ENCODE peak calls at places on chromosomes 4 and X, in eight cellular contexts. O is Panc1, Q is right atrium auricular region, B is upper lobe of left lung, U is adrenal gland, D is stomach, F is PC-9, L is esophagus squamous epithelium. K is an unnamed sample. For H3K4me1, the result is how much of the 10 kb centered on the place peaks cover.

GRCh38 chrX:150486011-150486410 is 82.4 kb upstream of the MTM1 start:
- DNase-seq in O (peak), Q (no peak), B (no peak), U (peak), D (peak), F (peak), L (no peak), K (no peak)

GRCh38 chrX:17081535-17081934 is 135.1 kb downstream of the REPS2 start:
- DNase-seq in O (no peak), Q (no peak), B (no peak), U (no peak), D (no peak), F (no peak), L (no peak), K (no peak)

GRCh38 chr4:2006956-2007653 is 1.7 kb downstream of the NELFA start:
- DNase-seq in O (no peak), Q (no peak), B (no peak), U (peak), D (no peak), F (no peak), L (no peak), K (no peak)

GRCh38 chr4:23234716-23235115 is 542.0 kb downstream of the GBA3 start:
- DNase-seq in O (no peak), Q (no peak), B (no peak), U (no peak), D (no peak), F (no peak), L (no peak), K (no peak)

GRCh38 chr4:2637956-2638552 is 101.6 kb downstream of the FAM193A start:
- DNase-seq in O (no peak), Q (no peak), B (no peak), U (no peak), D (peak), F (no peak), L (no peak), K (no peak)

GRCh38 chrX:131985526-131986049 is 37.5 kb upstream of the STK26 start:
- DNase-seq in O (no peak), Q (no peak), B (no peak), U (no peak), D (no peak), F (no peak), L (no peak), K (no peak)

GRCh38 chr4:147780137-147780777 is 48.4 kb downstream of the ARHGAP10 start:
- DNase-seq in O (no peak), Q (no peak), B (no peak), U (no peak), D (no peak), F (no peak), L (no peak), K (peak)

GRCh38 chr4:97910005-97910404 is 233.3 kb downstream of the STPG2 start:
- DNase-seq in O (no peak), Q (no peak), B (no peak), U (no peak), D (no peak), F (no peak), L (no peak), K (no peak)

GRCh38 chr4:84482564-84483563 is 16.2 kb downstream of the NKX6-1 start:
- DNase-seq in O (no peak), Q (no peak), B (peak), U (no peak), D (no peak), F (no peak), L (no peak), K (no peak)

GRCh38 chr4:153393397-153393796 is 48.9 kb downstream of the MND1 start:
- DNase-seq in O (no peak), Q (no peak), B (no peak), U (peak), D (no peak), F (no peak), L (no peak), K (no peak)

DNA sequence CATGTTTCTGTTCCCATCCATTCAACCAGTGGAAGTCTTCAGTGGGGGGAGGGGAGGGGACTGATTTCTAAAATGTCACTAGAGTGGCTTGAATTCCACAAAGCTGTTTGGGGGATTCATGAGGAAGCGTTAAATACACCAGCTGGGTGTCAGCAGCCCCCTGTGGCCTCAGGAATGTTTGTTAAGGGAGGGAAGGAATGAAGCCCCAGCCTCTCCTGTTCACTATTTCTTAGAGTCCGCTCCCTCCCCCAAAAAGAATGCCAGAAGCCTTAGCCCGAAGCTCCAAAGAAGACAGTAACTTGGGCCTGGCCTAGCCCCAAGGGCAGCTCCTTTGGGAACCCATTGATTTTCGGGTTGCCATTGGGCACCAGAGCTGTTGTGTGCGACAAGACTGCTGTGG is 3.3 kb downstream of the SHROOM2 start:
- DNase-seq in O (no peak), Q (no peak), B (no peak), U (no peak), D (no peak), F (no peak), L (no peak), K (no peak)
- TF ChIP-seq CTCF in O (no peak), Q (no peak), B (no peak), U (no peak), D (no peak), F (no peak), L (no peak), K (no peak)

DNA sequence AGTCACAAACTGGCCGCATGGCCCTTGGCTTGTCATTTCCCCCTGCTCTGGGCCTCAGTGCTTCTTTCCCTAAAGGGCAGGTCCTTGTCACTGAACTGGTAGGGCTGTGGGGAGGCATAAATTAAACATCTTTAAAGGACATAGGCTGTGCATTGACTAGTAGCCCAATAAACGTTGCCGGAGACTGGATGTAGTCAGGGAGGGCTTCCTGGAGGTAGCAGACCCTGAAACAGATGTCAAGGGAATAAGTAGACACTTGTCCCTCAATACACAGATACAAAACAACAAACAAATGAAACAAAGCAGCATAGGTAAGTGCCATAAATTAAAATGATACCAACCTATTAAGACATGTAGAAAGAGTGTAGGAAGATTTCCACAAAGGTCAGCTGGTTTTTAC is 71.8 kb upstream of the PSAPL1 start:
- DNase-seq in O (no peak), Q (no peak), B (no peak), U (no peak), D (no peak), F (no peak), L (no peak), K (no peak)
- H3K4me1 ChIP-seq in O (under half), Q (under half), B (under half), U (under half), D (under half), F (under half), L (under half), K (under half)

GRCh38 chr4:57013529-57014120 is 34.9 kb downstream of the POLR2B start:
- DNase-seq in O (no peak), Q (no peak), B (no peak), U (no peak), D (no peak), F (no peak), L (no peak), K (no peak)

GRCh38 chr4:57023104-57023503 is 44.4 kb downstream of the POLR2B start:
- DNase-seq in O (no peak), Q (no peak), B (no peak), U (no peak), D (no peak), F (no peak), L (no peak), K (no peak)

GRCh38 chr4:57020467-57021101 is 41.9 kb downstream of the POLR2B start:
- DNase-seq in O (no peak), Q (no peak), B (no peak), U (no peak), D (no peak), F (no peak), L (no peak), K (no peak)

GRCh38 chr4:57018930-57019329 is 40.2 kb downstream of the POLR2B start:
- DNase-seq in O (no peak), Q (no peak), B (no peak), U (no peak), D (no peak), F (no peak), L (no peak), K (no peak)
- TF ChIP-seq CTCF in O (no peak), Q (no peak), B (no peak), U (no peak), D (no peak), F (no peak), L (no peak), K (no peak)

GRCh38 chr4:143420227-143420626 is 83.6 kb downstream of the GAB1 start:
- DNase-seq in O (no peak), Q (no peak), B (no peak), U (no peak), D (no peak), F (no peak), L (no peak), K (no peak)
- H3K4me1 ChIP-seq in O (under half), Q (under half), B (under half), U (under half), D (under half), F (under half), L (under half), K (under half)

DNA sequence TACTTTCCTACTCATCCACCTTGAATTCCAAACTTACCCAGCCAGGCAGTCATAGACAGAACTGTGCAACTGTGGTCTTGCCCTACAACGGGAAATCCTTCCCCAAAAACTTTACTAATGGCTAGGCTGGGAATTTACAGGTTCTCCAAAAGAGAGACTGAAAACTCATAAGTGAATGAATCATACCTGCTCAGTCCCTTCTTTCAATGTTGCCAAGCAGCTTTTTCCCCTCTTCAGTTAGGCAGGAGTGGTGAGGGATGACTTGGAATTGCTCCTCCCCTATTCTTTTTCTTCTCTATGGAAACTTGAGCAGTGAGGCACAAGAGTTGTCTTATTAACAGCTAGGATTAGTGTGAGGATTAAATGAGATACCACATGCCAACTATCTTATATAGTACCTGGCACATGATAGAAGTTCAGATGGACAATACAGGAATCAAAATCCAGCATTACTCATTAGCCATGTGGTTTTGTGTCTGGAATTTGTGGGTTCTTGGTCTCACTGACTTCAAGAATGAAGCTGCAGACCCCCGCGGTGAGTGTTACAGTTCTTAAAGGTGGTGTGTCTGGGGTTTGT is 105.9 kb downstream of the TEX13A start:
- DNase-seq in O (no peak), Q (no peak), B (no peak), U (no peak), D (no peak), F (no peak), L (no peak), K (no peak)
- TF ChIP-seq CTCF in O (no peak), Q (no peak), B (no peak), U (no peak), D (no peak), F (no peak), L (no peak), K (no peak)

K was measured in tibial nerve.